ENCODE peak calls at places on chromosome 2, in five cellular contexts. M is K562, N is upper lobe of left lung, V is HepG2, E is A549. G is an unnamed sample. For H3K4me1, the result is how much of the 10 kb centered on the place peaks cover.

GRCh38 chr2:109438773-109439191 is 175.0 kb downstream of the SEPTIN10 start:
- ATAC-seq in M (no peak), N (no peak), E (peak), V (no peak), G (peak)

GRCh38 chr2:134883552-134884293 is 34.9 kb upstream of the CCNT2 start:
- ATAC-seq in V (no peak), N (no peak), E (no peak), M (no peak), G (no peak)

GRCh38 chr2:41899189-41899588 is 148.6 kb upstream of the PKDCC start:
- ATAC-seq in N (no peak), E (no peak), V (no peak), M (no peak), G (no peak)

GRCh38 chr2:201580486-201580885 is 62.8 kb downstream of the TMEM237 start:
- ATAC-seq in E (no peak), V (peak), M (no peak), N (no peak), G (no peak)

GRCh38 chr2:129737660-129738527 is 241.6 kb upstream of the RAB6C start:
- ATAC-seq in M (no peak), V (no peak), E (no peak), N (no peak), G (no peak)

GRCh38 chr2:39488450-39488849 is 51.4 kb upstream of the MAP4K3 start:
- ATAC-seq in N (peak), E (peak), V (peak), M (peak), G (peak)

GRCh38 chr2:206245178-206245778 is 29.2 kb upstream of the ZDBF2 start:
- ATAC-seq in N (peak), M (no peak), E (no peak), V (no peak), G (no peak)

GRCh38 chr2:109560265-109560664 is 53.5 kb downstream of the SEPTIN10 start:
- ATAC-seq in N (no peak), E (peak), V (no peak), M (no peak), G (no peak)

GRCh38 chr2:27096748-27097297 is 10.3 kb downstream of the KHK start:
- ATAC-seq in M (no peak), N (peak), V (no peak), E (no peak), G (no peak)

GRCh38 chr2:43402452-43402937 is 176.1 kb upstream of the ZFP36L2 start:
- ATAC-seq in M (peak), V (no peak), E (no peak), N (no peak), G (no peak)

GRCh38 chr2:135785032-135785431 is 43.4 kb downstream of the UBXN4 start:
- ATAC-seq in E (no peak), M (peak), N (no peak), V (peak), G (no peak)

GRCh38 chr2:240578110-240578450 is 8.5 kb upstream of the CAPN10 start:
- ATAC-seq in N (no peak), V (no peak), E (no peak), M (no peak), G (no peak)

GRCh38 chr2:21148718-21149117 is 24.9 kb downstream of the TDRD15 start:
- ATAC-seq in E (no peak), M (no peak), N (no peak), V (no peak), G (no peak)

GRCh38 chr2:210199186-210199765 is 26.0 kb downstream of the ACADL start:
- ATAC-seq in V (no peak), M (no peak), N (peak), E (no peak), G (no peak)

GRCh38 chr2:96683972-96684820 is 41.6 kb downstream of the FER1L5 start:
- ATAC-seq in V (peak), N (no peak), E (no peak), M (no peak), G (no peak)

GRCh38 chr2:168294409-168294808 is 47.0 kb upstream of the STK39 start:
- ATAC-seq in N (no peak), M (no peak), E (no peak), V (no peak), G (no peak)

GRCh38 chr2:47013383-47013782 is 97.8 kb upstream of the MCFD2 start:
- ATAC-seq in E (no peak), N (no peak), V (no peak), M (no peak), G (no peak)

GRCh38 chr2:127079358-127079920 is 27.5 kb downstream of the BIN1 start:
- ATAC-seq in V (no peak), E (no peak), M (no peak), N (no peak), G (no peak)

GRCh38 chr2:141728886-141729285 is 401.9 kb downstream of the LRP1B start:
- ATAC-seq in N (no peak), V (no peak), M (no peak), E (no peak), G (no peak)

GRCh38 chr2:46812381-46813024 is 103.1 kb downstream of the MCFD2 start:
- ATAC-seq in V (no peak), M (no peak), N (peak), E (peak), G (peak)

GRCh38 chr2:166891727-166892126 is 3.4 kb downstream of the XIRP2 start:
- ATAC-seq in M (no peak), V (no peak), N (no peak), E (no peak), G (no peak)

GRCh38 chr2:161170377-161170776 is 10.1 kb downstream of the TANK start:
- ATAC-seq in M (no peak), N (no peak), E (no peak), V (no peak), G (no peak)

GRCh38 chr2:77458216-77458615 is 64.0 kb downstream of the LRRTM4 start:
- ATAC-seq in N (no peak), M (no peak), V (no peak), E (no peak), G (no peak)

GRCh38 chr2:177242136-177242987 is 22.2 kb downstream of the NFE2L2 start:
- ATAC-seq in E (peak), N (peak), V (peak), M (peak), G (peak)

GRCh38 chr2:141933226-141933625 is 197.6 kb downstream of the LRP1B start:
- ATAC-seq in V (no peak), M (no peak), E (no peak), N (no peak), G (no peak)

GRCh38 chr2:111671426-111672150 is 212.4 kb downstream of the ANAPC1 start:
- ATAC-seq in E (no peak), M (no peak), V (no peak), N (peak), G (peak)

GRCh38 chr2:46151582-46151981 is 145.6 kb upstream of the EPAS1 start:
- ATAC-seq in V (peak), N (no peak), E (peak), M (no peak), G (no peak)

GRCh38 chr2:217978536-217979150 is 24.2 kb downstream of the TNS1 start:
- ATAC-seq in V (peak), E (no peak), N (peak), M (no peak), G (peak)

GRCh38 chr2:239891692-239892091 is 133.4 kb downstream of the NDUFA10 start:
- ATAC-seq in M (no peak), V (no peak), E (peak), N (no peak), G (no peak)

GRCh38 chr2:28102455-28102874 is 211.9 kb downstream of the BABAM2 start:
- ATAC-seq in V (no peak), E (no peak), N (peak), M (no peak), G (peak)

GRCh38 chr2:40420478-40420877 is 31.4 kb downstream of the SLC8A1 start:
- ATAC-seq in N (no peak), E (no peak), V (no peak), M (no peak), G (no peak)

GRCh38 chr2:190720691-190721090 is 71.8 kb downstream of the NAB1 start:
- ATAC-seq in N (no peak), E (no peak), M (no peak), V (no peak), G (no peak)

GRCh38 chr2:190723397-190724090 is 74.7 kb downstream of the NAB1 start:
- ATAC-seq in M (no peak), E (no peak), V (no peak), N (no peak), G (no peak)

GRCh38 chr2:190720276-190720675 is 71.4 kb downstream of the NAB1 start:
- ATAC-seq in E (no peak), M (no peak), V (no peak), N (no peak), G (no peak)

GRCh38 chr2:190722825-190723224 is 73.9 kb downstream of the NAB1 start:
- ATAC-seq in E (no peak), M (no peak), V (no peak), N (no peak), G (no peak)

DNA sequence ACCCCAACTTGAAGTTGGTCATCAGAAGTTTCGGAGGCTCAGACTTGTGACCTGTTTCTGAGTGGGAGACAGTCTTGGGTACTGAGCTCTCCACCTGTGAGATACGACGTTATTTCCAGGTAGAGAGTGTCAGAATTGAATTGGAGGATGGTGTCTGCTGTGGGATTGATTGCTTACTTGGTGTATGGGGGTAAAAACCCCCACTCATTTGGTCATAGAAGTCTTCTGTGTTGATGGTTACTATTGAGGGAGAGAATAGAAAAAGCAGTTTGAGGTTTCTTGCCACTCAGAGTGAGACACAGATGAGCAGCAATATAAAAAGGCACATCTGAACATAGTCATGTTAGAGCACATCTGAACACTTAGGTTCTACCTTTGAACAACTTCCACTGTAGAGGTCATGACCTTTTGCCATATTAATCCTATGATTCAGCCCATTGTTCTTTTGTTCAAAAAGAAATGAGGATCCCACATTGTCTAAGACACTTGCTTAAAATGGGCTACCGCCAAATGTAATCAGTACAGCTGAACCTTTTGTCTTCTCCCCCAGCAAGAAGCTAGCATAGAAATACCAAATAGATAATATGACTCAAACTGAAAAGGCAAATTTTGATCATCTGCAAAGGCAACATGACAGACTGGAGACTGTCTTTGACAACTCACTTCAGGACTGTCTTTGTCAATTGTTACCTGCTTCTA is 73.3 kb downstream of the NAB1 start:
- ATAC-seq in M (no peak), E (no peak), V (no peak), N (no peak), G (no peak)
- TF ChIP-seq EP300 in M (no peak), E (no peak), V (no peak), N (no peak), G (no peak)

DNA sequence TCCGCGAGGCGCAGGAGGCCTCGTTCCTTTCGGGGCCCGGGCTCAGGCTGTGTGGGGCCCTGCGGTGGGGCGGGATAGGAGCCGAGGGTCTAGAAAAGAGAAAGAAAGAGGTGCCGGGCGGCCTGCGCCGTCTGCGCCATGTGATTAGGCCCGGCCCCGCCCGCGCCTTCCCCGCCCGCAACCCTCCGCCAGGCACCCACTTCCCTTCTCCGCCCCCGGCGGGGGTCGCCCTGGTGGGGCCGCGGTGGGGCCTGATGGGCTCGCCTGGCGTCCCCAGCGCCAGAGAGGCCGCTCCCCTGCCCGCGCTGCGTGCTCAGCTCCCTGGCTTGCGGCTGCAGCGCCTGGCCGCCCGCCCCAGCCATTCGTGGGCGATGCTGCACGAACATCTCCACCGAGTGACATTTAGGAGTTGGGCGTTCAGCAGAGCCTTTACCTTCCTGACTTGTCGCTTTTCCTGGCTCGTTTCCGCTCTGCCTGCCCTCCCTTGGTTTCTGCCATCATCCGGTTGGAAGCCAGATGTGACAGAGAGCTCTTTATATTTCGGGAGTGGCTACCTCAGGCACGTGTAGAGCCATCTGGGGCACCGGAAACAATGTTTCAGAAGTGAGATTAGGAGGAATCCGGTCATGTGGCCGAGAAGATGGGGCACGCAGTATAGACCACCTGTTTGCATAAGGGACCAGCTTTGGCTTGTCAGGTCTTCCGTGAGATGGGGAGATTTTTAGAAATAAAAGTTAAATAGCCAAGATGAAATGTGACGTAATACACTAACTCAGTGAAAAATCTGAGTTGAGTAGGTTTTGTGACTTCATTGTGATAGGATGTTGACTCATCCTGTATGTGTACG is 1.1 kb downstream of the GLS start:
- ATAC-seq in M (peak), N (peak), E (peak), V (peak), G (peak)
- TF ChIP-seq POLR2A in M (peak), N (peak), E (peak), V (peak), G (peak)

GRCh38 chr2:98474979-98475632 is 30.4 kb downstream of the INPP4A start:
- ATAC-seq in M (no peak), N (no peak), V (no peak), E (no peak), G (no peak)
- H3K4me1 ChIP-seq in M (under half), N (under half), V (under half), E (under half), G (half or more)

DNA sequence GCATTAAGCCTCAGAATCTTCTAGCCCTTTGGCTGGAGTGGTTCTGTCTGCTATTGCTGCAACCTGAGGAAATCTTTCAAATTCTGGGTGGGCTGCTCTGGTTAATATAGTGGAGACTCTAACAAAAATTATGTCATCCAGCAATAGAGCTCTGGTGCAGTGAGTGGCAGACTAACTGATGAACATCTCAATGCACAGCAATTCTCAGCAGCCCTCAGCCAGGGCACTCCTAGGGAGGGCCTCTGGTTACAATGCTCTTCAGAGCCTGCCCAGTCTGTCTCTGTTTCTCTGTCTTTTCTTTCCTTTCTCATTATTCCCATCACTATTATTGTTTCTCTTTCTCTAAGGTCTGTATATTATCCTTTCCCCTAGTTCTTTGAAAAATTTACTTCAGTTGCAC is 151.6 kb downstream of the RPIA start:
- ATAC-seq in N (no peak), M (no peak), V (no peak), E (no peak), G (no peak)
- TF ChIP-seq EP300 in N (no peak), M (no peak), V (no peak), E (no peak), G (no peak)

DNA sequence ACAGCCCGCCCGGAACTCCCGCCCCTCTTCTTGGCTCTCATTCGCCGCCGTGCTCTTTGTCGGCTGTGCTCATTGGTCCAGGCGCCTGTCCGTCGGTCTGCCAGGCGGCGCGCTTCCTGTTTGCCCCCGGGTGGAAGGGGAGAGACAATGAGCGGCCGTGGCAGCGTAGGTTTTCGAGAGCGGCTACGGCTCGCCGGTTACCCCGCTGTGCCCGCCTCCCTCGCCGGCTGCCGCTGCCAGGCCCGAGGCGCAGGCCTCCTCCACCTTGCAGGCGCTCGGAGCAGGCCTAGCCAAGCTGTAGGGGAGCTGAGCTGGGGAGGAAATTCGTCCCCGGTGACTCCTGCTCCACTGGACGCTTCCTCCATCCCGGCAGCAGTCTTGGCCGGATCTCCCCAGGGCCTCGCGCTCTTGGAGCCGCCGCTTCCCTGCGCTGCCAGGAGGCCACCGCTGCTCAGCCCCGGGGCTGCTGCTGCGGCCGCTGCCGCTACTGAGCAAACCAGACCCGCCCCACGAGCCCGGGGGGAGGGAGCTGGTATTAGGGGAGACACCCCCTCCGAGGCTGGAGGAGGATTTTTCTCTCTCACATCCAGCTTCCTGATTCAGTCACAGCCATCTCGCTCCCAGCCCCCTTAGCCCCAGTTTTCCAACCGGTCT is at the start of gene SP3:
- ATAC-seq in E (peak), V (peak), M (peak), N (peak), G (peak)
- TF ChIP-seq POLR2A in E (peak), V (peak), M (peak), N (peak), G (peak)

G was measured in gastroesophageal sphincter.